ENCODE peak calls at places on chromosomes 5 and 9, in nine cellular contexts. V, N, Y, U, E, G, X, J and C are unnamed samples.
A peak's percentile ranks its signal among the peaks of the same experiment; 100 is the strongest.

GRCh38 chr9:137672907-137673791 is 54.3 kb downstream of the EHMT1 start:
- DNase-seq in V (peak; percentile 53), N (no peak), Y (peak; percentile 43), U (peak; percentile 65), E (peak; percentile 82), G (peak; percentile 41), X (peak; percentile 6), J (no peak), C (peak; percentile 51)

GRCh38 chr9:71765693-71766092 is 2.6 kb downstream of the CEMIP2 start:
- DNase-seq in V (no peak), N (no peak), Y (no peak), U (no peak), E (no peak), G (no peak), X (peak; percentile 9), J (no peak), C (no peak)

GRCh38 chr9:91378695-91379127 is 17.0 kb upstream of the AUH start:
- DNase-seq in V (no peak), N (no peak), Y (peak; percentile 30), U (no peak), E (no peak), G (peak; percentile 40), X (no peak), J (no peak), C (no peak)

GRCh38 chr9:123069010-123069481 is 35.6 kb downstream of the GPR21 start:
- DNase-seq in V (no peak), N (no peak), Y (peak; percentile 94), U (no peak), E (no peak), G (peak; percentile 90), X (no peak), J (no peak), C (no peak)

GRCh38 chr5:107516452-107517184 is 154.1 kb downstream of the EFNA5 start:
- DNase-seq in V (no peak), N (no peak), Y (no peak), U (no peak), E (no peak), G (no peak), X (no peak), J (no peak), C (no peak)

GRCh38 chr5:127685662-127686061 is 17.5 kb upstream of the CCDC192 start:
- DNase-seq in V (no peak), N (no peak), Y (no peak), U (no peak), E (no peak), G (no peak), X (no peak), J (no peak), C (no peak)

GRCh38 chr5:67215592-67216471 is 19.2 kb upstream of the CD180 start:
- DNase-seq in V (peak; percentile 87), N (peak; percentile 82), Y (no peak), U (no peak), E (no peak), G (no peak), X (no peak), J (peak; percentile 31), C (peak; percentile 89)

GRCh38 chr5:97297063-97297715 is 114.1 kb upstream of the RIOK2 start:
- DNase-seq in V (no peak), N (no peak), Y (peak; percentile 6), U (peak; percentile 28), E (peak; percentile 16), G (peak; percentile 0), X (peak; percentile 32), J (no peak), C (no peak)

GRCh38 chr9:106657951-106658350 is 205.0 kb upstream of the ZNF462 start:
- DNase-seq in V (no peak), N (no peak), Y (no peak), U (no peak), E (no peak), G (no peak), X (no peak), J (no peak), C (no peak)

GRCh38 chr5:134006119-134006514 is 1.3 kb upstream of the VDAC1 start:
- DNase-seq in V (no peak), N (no peak), Y (no peak), U (no peak), E (no peak), G (no peak), X (no peak), J (no peak), C (no peak)

GRCh38 chr5:32100230-32100629 is 73.9 kb downstream of the GOLPH3 start:
- DNase-seq in V (no peak), N (peak; percentile 70), Y (no peak), U (no peak), E (no peak), G (no peak), X (no peak), J (no peak), C (no peak)

GRCh38 chr5:94849821-94850736 is 231.6 kb downstream of the SLF1 start:
- DNase-seq in V (no peak), N (no peak), Y (peak; percentile 18), U (peak; percentile 32), E (peak; percentile 46), G (peak; percentile 41), X (peak; percentile 51), J (no peak), C (no peak)

GRCh38 chr9:73596321-73596720 is 444.7 kb downstream of the ANXA1 start:
- DNase-seq in V (no peak), N (no peak), Y (no peak), U (no peak), E (no peak), G (no peak), X (no peak), J (no peak), C (no peak)

GRCh38 chr9:133238272-133238850 is 29.3 kb upstream of the OBP2B start:
- DNase-seq in V (peak; percentile 69), N (no peak), Y (no peak), U (peak; percentile 51), E (no peak), G (no peak), X (no peak), J (no peak), C (peak; percentile 93)

GRCh38 chr9:5025416-5025815 is 40.3 kb downstream of the JAK2 start:
- DNase-seq in V (no peak), N (no peak), Y (peak; percentile 6), U (no peak), E (no peak), G (no peak), X (no peak), J (no peak), C (no peak)

GRCh38 chr5:127153031-127153430 is 79.7 kb upstream of the C5orf63 start:
- DNase-seq in V (no peak), N (no peak), Y (no peak), U (no peak), E (no peak), G (no peak), X (no peak), J (no peak), C (no peak)

GRCh38 chr9:24118170-24118569 is 292.1 kb upstream of the ELAVL2 start:
- DNase-seq in V (no peak), N (no peak), Y (no peak), U (no peak), E (no peak), G (no peak), X (no peak), J (no peak), C (no peak)

GRCh38 chr9:82961504-82962125 is 101.3 kb downstream of the RASEF start:
- DNase-seq in V (peak; percentile 86), N (peak; percentile 86), Y (peak; percentile 57), U (peak; percentile 56), E (peak; percentile 89), G (peak; percentile 18), X (peak; percentile 91), J (no peak), C (peak; percentile 24)

GRCh38 chr5:141701341-141702119 is 19.5 kb upstream of the ARAP3 start:
- DNase-seq in V (no peak), N (no peak), Y (no peak), U (no peak), E (no peak), G (no peak), X (no peak), J (no peak), C (no peak)